ENCODE peak calls at places on chromosomes 5 and 9, in seven cellular contexts. K, S, R, P, X, L and G are unnamed samples.

GRCh38 chr5:54525692-54526091 is 8.1 kb downstream of the SNX18 start:
- DNase-seq in P (no peak), R (no peak), K (no peak), L (no peak), X (no peak), S (no peak), G (no peak)

GRCh38 chr5:75536694-75537360 is 25.1 kb downstream of the POLK start:
- DNase-seq in S (peak; percentile 79), L (no peak), P (no peak), X (peak; percentile 49), K (no peak), R (no peak), G (no peak)

GRCh38 chr5:140417235-140417634 is 15.6 kb downstream of the ANKHD1 start:
- DNase-seq in R (no peak), L (no peak), P (no peak), K (no peak), X (no peak), S (no peak), G (no peak)

GRCh38 chr5:75335952-75336624 is 932 bp upstream of the HMGCR start:
- DNase-seq in S (peak; percentile 86), R (peak; percentile 90), K (no peak), X (peak; percentile 84), L (no peak), P (peak; percentile 47), G (peak; percentile 79)

GRCh38 chr5:106303911-106304310 is 1366.8 kb downstream of the EFNA5 start:
- DNase-seq in K (no peak), R (no peak), S (no peak), P (no peak), L (no peak), X (no peak), G (peak; percentile 56)

GRCh38 chr5:56837386-56837785 is 22.0 kb downstream of the MAP3K1 start:
- DNase-seq in L (no peak), S (no peak), K (no peak), P (no peak), R (no peak), X (no peak), G (no peak)

GRCh38 chr5:95984287-95984938 is 22.8 kb upstream of the ELL2 start:
- DNase-seq in L (no peak), R (peak; percentile 34), S (no peak), K (no peak), P (no peak), X (peak; percentile 54), G (peak; percentile 18)

GRCh38 chr9:34899535-34900158 is 58.4 kb upstream of the PHF24 start:
- DNase-seq in S (peak; percentile 82), L (peak; percentile 76), K (peak; percentile 41), X (peak; percentile 65), P (peak; percentile 33), R (peak; percentile 76), G (peak; percentile 86)

GRCh38 chr5:68251386-68251785 is 35.8 kb downstream of the PIK3R1 start:
- DNase-seq in P (no peak), X (no peak), L (no peak), K (no peak), R (peak; percentile 50), S (peak; percentile 51), G (no peak)

GRCh38 chr5:177095088-177095669 is 8.5 kb downstream of the FGFR4 start:
- DNase-seq in L (no peak), P (no peak), S (no peak), R (no peak), X (no peak), K (no peak), G (no peak)

GRCh38 chr5:133458435-133458834 is 153.9 kb downstream of the FSTL4 start:
- DNase-seq in X (no peak), R (no peak), P (no peak), L (no peak), S (no peak), K (no peak), G (no peak)

GRCh38 chr9:105865315-105865714 is 171.0 kb downstream of the TMEM38B start:
- DNase-seq in R (no peak), L (no peak), S (no peak), X (no peak), K (no peak), P (no peak), G (no peak)

GRCh38 chr9:124783830-124784229 is 6.9 kb downstream of the OLFML2A start:
- DNase-seq in R (no peak), S (no peak), X (no peak), P (no peak), L (no peak), K (no peak), G (no peak)

GRCh38 chr5:134142806-134143205 is 28.3 kb downstream of the TCF7 start:
- DNase-seq in K (no peak), L (no peak), S (no peak), P (no peak), R (no peak), X (no peak), G (no peak)

GRCh38 chr5:75534734-75535133 is 23.0 kb downstream of the POLK start:
- DNase-seq in L (no peak), X (no peak), K (no peak), P (no peak), S (no peak), R (no peak), G (no peak)

GRCh38 chr5:131488463-131488862 is 146.6 kb downstream of the RAPGEF6 start:
- DNase-seq in S (no peak), P (no peak), L (no peak), R (peak; percentile 31), X (no peak), K (no peak), G (peak; percentile 32)